ENCODE peak calls at places on chromosomes 11 and 22, in four cellular contexts. Q is 8988T; R is stimulated activated CD4-positive, alpha-beta T cell treated with anti-CD3 and anti-CD28 coated beads, Interleukin-2, amount 100 ng/mL, for 48 hours; C is kidney. K is an unnamed sample.
A peak's percentile ranks its signal among the peaks of the same experiment; 100 is the strongest.

GRCh38 chr22:37831472-37831871 is 8.3 kb downstream of the GALR3 start:
- DNase-seq in Q (no peak), R (no peak), C (no peak), K (no peak)

GRCh38 chr11:60847281-60847680 is 5.4 kb downstream of the CCDC86 start:
- DNase-seq in Q (no peak), R (no peak), C (no peak), K (no peak)

GRCh38 chr11:120867988-120868387 is 155.9 kb upstream of the TBCEL start:
- DNase-seq in Q (no peak), R (no peak), C (no peak), K (no peak)

GRCh38 chr11:123107945-123108344 is 46.0 kb upstream of the HSPA8 start:
- DNase-seq in Q (no peak), R (no peak), C (no peak), K (no peak)

GRCh38 chr11:29251738-29252137 is 765.1 kb downstream of the KCNA4 start:
- DNase-seq in Q (no peak), R (no peak), C (no peak), K (no peak)

GRCh38 chr22:19891350-19892248 is 36.9 kb upstream of the GNB1L start:
- DNase-seq in Q (peak; percentile 76), R (peak; percentile 73), C (peak; percentile 75), K (peak; percentile 66)

GRCh38 chr11:3155216-3155615 is 9.9 kb downstream of the OSBPL5 start:
- DNase-seq in Q (peak; percentile 7), R (no peak), C (peak; percentile 46), K (no peak)

GRCh38 chr11:57781529-57781943 is 19.9 kb downstream of the CTNND1 start:
- DNase-seq in Q (no peak), R (no peak), C (peak; percentile 86), K (peak; percentile 41)

GRCh38 chr11:123588117-123588815 is 66.2 kb downstream of the SCN3B start:
- DNase-seq in Q (no peak), R (no peak), C (no peak), K (no peak)

GRCh38 chr22:44326549-44326881 is 13.8 kb upstream of the SHISAL1 start:
- DNase-seq in Q (no peak), R (no peak), C (no peak), K (no peak)

GRCh38 chr22:29201722-29202230 is 3.9 kb upstream of the EMID1 start:
- DNase-seq in Q (peak; percentile 8), R (no peak), C (peak; percentile 81), K (no peak)